ENCODE peak calls at places on chromosome 17, in five cellular contexts. One of them, this sample, is unnamed. For H3K4me1, the result is how much of the 10 kb centered on the place peaks cover.

GRCh38 chr17:17706140-17707060 is 25.1 kb downstream of the RAI1 start:
- DNase-seq in body of pancreas: no peak
- DNase-seq in Peyer's patch: no peak
- DNase-seq in esophagus squamous epithelium: no peak
- DNase-seq in prostate gland: no peak
- DNase-seq in this sample: no peak

GRCh38 chr17:74868251-74868907 is 4.4 kb downstream of the FDXR start:
- DNase-seq in body of pancreas: no peak
- DNase-seq in Peyer's patch: no peak
- DNase-seq in esophagus squamous epithelium: no peak
- DNase-seq in prostate gland: no peak
- DNase-seq in this sample: no peak

GRCh38 chr17:49576121-49576905 is 642 bp downstream of the NXPH3 start:
- DNase-seq in body of pancreas: peak
- DNase-seq in Peyer's patch: no peak
- DNase-seq in esophagus squamous epithelium: no peak
- DNase-seq in prostate gland: no peak
- DNase-seq in this sample: no peak

GRCh38 chr17:63768433-63768832 is 5.0 kb downstream of the CCDC47 start:
- DNase-seq in body of pancreas: no peak
- DNase-seq in Peyer's patch: no peak
- DNase-seq in esophagus squamous epithelium: no peak
- DNase-seq in prostate gland: no peak
- DNase-seq in this sample: no peak

GRCh38 chr17:50203086-50203485 is 1.7 kb upstream of the COL1A1 start:
- DNase-seq in body of pancreas: no peak
- DNase-seq in Peyer's patch: no peak
- DNase-seq in esophagus squamous epithelium: no peak
- DNase-seq in prostate gland: no peak
- DNase-seq in this sample: no peak

GRCh38 chr17:48577946-48578615 is at the start of gene HOXB4:
- DNase-seq in body of pancreas: peak
- DNase-seq in Peyer's patch: peak
- DNase-seq in esophagus squamous epithelium: no peak
- DNase-seq in prostate gland: no peak
- DNase-seq in this sample: peak

GRCh38 chr17:5819396-5819795 is 235.1 kb upstream of the NLRP1 start:
- DNase-seq in body of pancreas: no peak
- DNase-seq in Peyer's patch: no peak
- DNase-seq in esophagus squamous epithelium: no peak
- DNase-seq in prostate gland: no peak
- DNase-seq in this sample: no peak

GRCh38 chr17:50866950-50867855 is 1.0 kb upstream of the TOB1 start:
- DNase-seq in body of pancreas: peak
- DNase-seq in Peyer's patch: peak
- DNase-seq in esophagus squamous epithelium: peak
- DNase-seq in prostate gland: peak
- DNase-seq in this sample: peak

GRCh38 chr17:29617125-29617480 is 5.6 kb downstream of the CORO6 start:
- DNase-seq in body of pancreas: peak
- DNase-seq in Peyer's patch: peak
- DNase-seq in esophagus squamous epithelium: peak
- DNase-seq in prostate gland: peak
- DNase-seq in this sample: peak

GRCh38 chr17:48597775-48598631 is 4.4 kb upstream of the HOXB5 start:
- DNase-seq in body of pancreas: peak
- DNase-seq in Peyer's patch: no peak
- DNase-seq in esophagus squamous epithelium: no peak
- DNase-seq in prostate gland: no peak
- DNase-seq in this sample: peak

GRCh38 chr17:15171433-15172047 is 93.6 kb downstream of the PMP22 start:
- DNase-seq in body of pancreas: peak
- DNase-seq in Peyer's patch: no peak
- DNase-seq in esophagus squamous epithelium: no peak
- DNase-seq in prostate gland: peak
- DNase-seq in this sample: peak

GRCh38 chr17:38896373-38896954 is 26.6 kb downstream of the LASP1 start:
- DNase-seq in body of pancreas: no peak
- DNase-seq in Peyer's patch: no peak
- DNase-seq in esophagus squamous epithelium: no peak
- DNase-seq in prostate gland: no peak
- DNase-seq in this sample: peak

GRCh38 chr17:49896860-49897259 is 49.0 kb upstream of the TAC4 start:
- DNase-seq in body of pancreas: no peak
- DNase-seq in Peyer's patch: no peak
- DNase-seq in esophagus squamous epithelium: no peak
- DNase-seq in prostate gland: no peak
- DNase-seq in this sample: no peak

GRCh38 chr17:7046127-7046724 is 2.3 kb upstream of the SLC16A11 start:
- DNase-seq in body of pancreas: peak
- DNase-seq in Peyer's patch: peak
- DNase-seq in esophagus squamous epithelium: no peak
- DNase-seq in prostate gland: peak
- DNase-seq in this sample: peak

GRCh38 chr17:38897176-38897575 is 27.3 kb downstream of the LASP1 start:
- DNase-seq in body of pancreas: peak
- DNase-seq in Peyer's patch: no peak
- DNase-seq in esophagus squamous epithelium: no peak
- DNase-seq in prostate gland: no peak
- DNase-seq in this sample: peak

GRCh38 chr17:48011405-48012150 is 26.0 kb downstream of the COPZ2 start:
- DNase-seq in body of pancreas: peak
- DNase-seq in Peyer's patch: peak
- DNase-seq in esophagus squamous epithelium: no peak
- DNase-seq in prostate gland: no peak
- DNase-seq in this sample: peak

GRCh38 chr17:45224671-45225050 is 3.0 kb downstream of the FMNL1 start:
- DNase-seq in body of pancreas: no peak
- DNase-seq in Peyer's patch: peak
- DNase-seq in esophagus squamous epithelium: no peak
- DNase-seq in prostate gland: no peak
- DNase-seq in this sample: peak

GRCh38 chr17:19647697-19648474 is 665 bp upstream of the ALDH3A2 start:
- DNase-seq in body of pancreas: peak
- DNase-seq in Peyer's patch: peak
- DNase-seq in esophagus squamous epithelium: no peak
- DNase-seq in prostate gland: peak
- DNase-seq in this sample: peak

GRCh38 chr17:82416771-82417170 is 1.4 kb upstream of the HEXD start:
- DNase-seq in body of pancreas: no peak
- DNase-seq in Peyer's patch: no peak
- DNase-seq in esophagus squamous epithelium: no peak
- DNase-seq in prostate gland: no peak
- DNase-seq in this sample: no peak

GRCh38 chr17:6940186-6940649 is 55.6 kb upstream of the ALOX12 start:
- DNase-seq in body of pancreas: no peak
- DNase-seq in Peyer's patch: no peak
- DNase-seq in esophagus squamous epithelium: no peak
- DNase-seq in prostate gland: no peak
- DNase-seq in this sample: no peak

GRCh38 chr17:57968456-57968855 is 13.2 kb upstream of the CUEDC1 start:
- DNase-seq in body of pancreas: no peak
- DNase-seq in Peyer's patch: no peak
- DNase-seq in esophagus squamous epithelium: no peak
- DNase-seq in prostate gland: no peak
- DNase-seq in this sample: no peak

GRCh38 chr17:13594762-13595697 is 6.7 kb downstream of the HS3ST3A1 start:
- DNase-seq in body of pancreas: peak
- DNase-seq in Peyer's patch: peak
- DNase-seq in esophagus squamous epithelium: peak
- DNase-seq in prostate gland: peak
- DNase-seq in this sample: no peak

GRCh38 chr17:28912281-28912937 is 9.5 kb upstream of the DHRS13 start:
- DNase-seq in body of pancreas: no peak
- DNase-seq in Peyer's patch: no peak
- DNase-seq in esophagus squamous epithelium: no peak
- DNase-seq in prostate gland: no peak
- DNase-seq in this sample: no peak

GRCh38 chr17:81179220-81179619 is 13.2 kb upstream of the AATK start:
- DNase-seq in body of pancreas: no peak
- DNase-seq in Peyer's patch: no peak
- DNase-seq in esophagus squamous epithelium: no peak
- DNase-seq in prostate gland: no peak
- DNase-seq in this sample: no peak

GRCh38 chr17:40993856-40994255 is at the start of gene KRTAP3-3:
- DNase-seq in body of pancreas: no peak
- DNase-seq in Peyer's patch: no peak
- DNase-seq in esophagus squamous epithelium: no peak
- DNase-seq in prostate gland: no peak
- DNase-seq in this sample: no peak

GRCh38 chr17:7354262-7354781 is 634 bp upstream of the TMEM95 start:
- DNase-seq in body of pancreas: no peak
- DNase-seq in Peyer's patch: no peak
- DNase-seq in esophagus squamous epithelium: no peak
- DNase-seq in prostate gland: no peak
- DNase-seq in this sample: no peak

GRCh38 chr17:7856081-7856791 is 1.1 kb downstream of the NAA38 start:
- DNase-seq in body of pancreas: peak
- DNase-seq in Peyer's patch: peak
- DNase-seq in esophagus squamous epithelium: no peak
- DNase-seq in prostate gland: peak
- DNase-seq in this sample: peak

GRCh38 chr17:38605852-38606645 is at the start of gene SRCIN1:
- DNase-seq in body of pancreas: peak
- DNase-seq in Peyer's patch: peak
- DNase-seq in esophagus squamous epithelium: no peak
- DNase-seq in prostate gland: peak
- DNase-seq in this sample: peak

GRCh38 chr17:45813051-45813731 is 29.1 kb downstream of the CRHR1 start:
- DNase-seq in body of pancreas: no peak
- DNase-seq in Peyer's patch: no peak
- DNase-seq in esophagus squamous epithelium: no peak
- DNase-seq in prostate gland: no peak
- DNase-seq in this sample: no peak

GRCh38 chr17:1562178-1562643 is 381 bp downstream of the PITPNA start:
- DNase-seq in body of pancreas: no peak
- DNase-seq in Peyer's patch: no peak
- DNase-seq in esophagus squamous epithelium: no peak
- DNase-seq in prostate gland: no peak
- DNase-seq in this sample: peak

GRCh38 chr17:44906010-44906646 is 6.9 kb upstream of the EFTUD2 start:
- DNase-seq in body of pancreas: no peak
- DNase-seq in Peyer's patch: no peak
- DNase-seq in esophagus squamous epithelium: no peak
- DNase-seq in prostate gland: no peak
- DNase-seq in this sample: no peak

GRCh38 chr17:14169287-14169686 is 67.4 kb downstream of the CDRT15 start:
- DNase-seq in body of pancreas: no peak
- DNase-seq in Peyer's patch: no peak
- DNase-seq in esophagus squamous epithelium: no peak
- DNase-seq in prostate gland: no peak
- DNase-seq in this sample: no peak

GRCh38 chr17:19630651-19631050 is 17.9 kb upstream of the ALDH3A2 start:
- DNase-seq in body of pancreas: no peak
- DNase-seq in Peyer's patch: no peak
- DNase-seq in esophagus squamous epithelium: no peak
- DNase-seq in prostate gland: no peak
- DNase-seq in this sample: no peak

GRCh38 chr17:27524594-27524993 is 68.3 kb downstream of the KSR1 start:
- DNase-seq in body of pancreas: no peak
- DNase-seq in Peyer's patch: no peak
- DNase-seq in esophagus squamous epithelium: no peak
- DNase-seq in prostate gland: no peak
- DNase-seq in this sample: no peak
- H3K4me1 ChIP-seq in body of pancreas: half or more
- H3K4me1 ChIP-seq in Peyer's patch: under half
- H3K4me1 ChIP-seq in esophagus squamous epithelium: half or more
- H3K4me1 ChIP-seq in prostate gland: under half
- H3K4me1 ChIP-seq in this sample: half or more

DNA sequence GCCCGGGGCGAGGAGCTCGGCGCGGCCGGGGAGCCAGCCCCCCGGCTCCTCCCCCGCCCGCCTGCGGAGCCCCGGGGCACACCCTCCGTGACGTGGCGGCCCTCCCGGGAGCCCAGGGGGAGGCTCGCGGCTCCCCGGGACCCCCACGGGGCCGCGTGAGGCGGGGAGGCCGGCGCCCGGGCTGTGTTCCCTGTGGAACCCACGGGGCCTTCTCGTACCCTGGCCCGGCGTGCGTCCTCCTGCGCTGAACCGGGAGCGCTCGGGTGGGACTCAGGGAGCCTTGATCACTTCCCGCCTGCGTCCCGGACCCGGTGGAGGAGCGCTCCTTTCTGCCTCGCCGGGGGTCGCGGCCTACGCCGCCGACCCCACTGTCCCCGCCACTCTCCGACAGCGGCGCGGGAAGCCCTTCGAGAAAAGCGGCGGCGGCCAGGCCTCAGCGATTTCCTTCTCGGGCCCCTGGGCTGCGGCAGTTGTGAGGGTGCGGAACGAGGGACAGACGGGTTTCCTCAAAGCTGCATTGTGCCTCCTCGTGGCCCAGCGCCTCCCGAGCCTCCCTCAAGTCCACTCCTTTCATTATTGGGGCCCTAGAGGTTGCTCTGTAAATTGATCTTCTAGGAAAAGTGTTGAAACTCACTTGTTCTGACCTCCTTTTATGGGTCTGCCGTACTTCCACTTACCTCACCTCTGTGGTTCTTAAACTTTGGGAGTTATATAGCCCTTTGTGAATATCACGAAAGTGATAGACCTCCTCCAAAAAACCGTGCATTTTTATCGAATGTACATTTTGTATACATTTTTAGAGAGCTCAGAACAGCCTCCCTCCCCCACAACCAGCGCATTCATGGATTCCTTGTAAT is 597 bp downstream of the LIG3 start:
- DNase-seq in body of pancreas: peak
- DNase-seq in Peyer's patch: peak
- DNase-seq in esophagus squamous epithelium: peak
- DNase-seq in prostate gland: peak
- DNase-seq in this sample: peak
- TF ChIP-seq POLR2A in body of pancreas: peak
- TF ChIP-seq POLR2A in Peyer's patch: peak
- TF ChIP-seq POLR2A in esophagus squamous epithelium: peak
- TF ChIP-seq POLR2A in prostate gland: no peak
- TF ChIP-seq POLR2A in this sample: peak

GRCh38 chr17:32784113-32784512 is 92.8 kb downstream of the MYO1D start:
- DNase-seq in body of pancreas: no peak
- DNase-seq in Peyer's patch: no peak
- DNase-seq in esophagus squamous epithelium: no peak
- DNase-seq in prostate gland: no peak
- DNase-seq in this sample: no peak
- H3K4me3 ChIP-seq in body of pancreas: no peak
- H3K4me3 ChIP-seq in Peyer's patch: no peak
- H3K4me3 ChIP-seq in esophagus squamous epithelium: no peak
- H3K4me3 ChIP-seq in prostate gland: no peak
- H3K4me3 ChIP-seq in this sample: no peak

GRCh38 chr17:77315010-77315409 is 174.2 kb downstream of the SEC14L1 start:
- DNase-seq in body of pancreas: no peak
- DNase-seq in Peyer's patch: no peak
- DNase-seq in esophagus squamous epithelium: no peak
- DNase-seq in prostate gland: no peak
- DNase-seq in this sample: peak

GRCh38 chr17:77313831-77314230 is 173.1 kb downstream of the SEC14L1 start:
- DNase-seq in body of pancreas: no peak
- DNase-seq in Peyer's patch: no peak
- DNase-seq in esophagus squamous epithelium: no peak
- DNase-seq in prostate gland: no peak
- DNase-seq in this sample: peak

GRCh38 chr17:77315551-77316190 is 174.9 kb downstream of the SEC14L1 start:
- DNase-seq in body of pancreas: no peak
- DNase-seq in Peyer's patch: no peak
- DNase-seq in esophagus squamous epithelium: no peak
- DNase-seq in prostate gland: no peak
- DNase-seq in this sample: peak

GRCh38 chr17:77312786-77313599 is 172.2 kb downstream of the SEC14L1 start:
- DNase-seq in body of pancreas: peak
- DNase-seq in Peyer's patch: no peak
- DNase-seq in esophagus squamous epithelium: no peak
- DNase-seq in prostate gland: no peak
- DNase-seq in this sample: peak

GRCh38 chr17:77314601-77315000 is 173.8 kb downstream of the SEC14L1 start:
- DNase-seq in body of pancreas: no peak
- DNase-seq in Peyer's patch: no peak
- DNase-seq in esophagus squamous epithelium: no peak
- DNase-seq in prostate gland: no peak
- DNase-seq in this sample: peak
- H3K4me1 ChIP-seq in body of pancreas: under half
- H3K4me1 ChIP-seq in Peyer's patch: under half
- H3K4me1 ChIP-seq in esophagus squamous epithelium: half or more
- H3K4me1 ChIP-seq in prostate gland: under half
- H3K4me1 ChIP-seq in this sample: under half